ENCODE peak calls at places on chromosomes 3 and 15, in eight cellular contexts. T is spleen; O is breast epithelium; Y is neural progenitor cell; F is CD8-positive, alpha-beta T cell; L is brain microvascular endothelial cell; M is psoas muscle; N is Peyer's patch. K is an unnamed sample.

GRCh38 chr15:58547628-58548307 is 116.0 kb downstream of the LIPC start:
- DNase-seq in Y (no peak), N (peak; percentile 33), O (no peak), F (no peak), T (no peak), L (no peak), M (no peak), K (no peak)

GRCh38 chr3:196528639-196529233 is 13.6 kb upstream of the SMCO1 start:
- DNase-seq in Y (peak; percentile 88), O (no peak), M (peak; percentile 82), F (peak; percentile 82), N (peak; percentile 81), L (peak; percentile 50), T (peak; percentile 95), K (peak; percentile 29)

GRCh38 chr3:71451812-71452211 is 131.7 kb downstream of the FOXP1 start:
- DNase-seq in T (no peak), L (no peak), M (no peak), N (no peak), O (no peak), Y (no peak), F (no peak), K (no peak)

GRCh38 chr3:52536369-52537164 is at the start of gene UQCC5:
- DNase-seq in N (peak; percentile 99), O (peak; percentile 98), Y (peak; percentile 100), L (peak; percentile 97), M (peak; percentile 98), F (peak; percentile 95), T (peak; percentile 99), K (peak; percentile 98)

GRCh38 chr15:62469874-62470688 is 305.0 kb upstream of the C2CD4B start:
- DNase-seq in T (no peak), M (peak; percentile 67), L (peak; percentile 63), N (no peak), O (no peak), F (no peak), Y (no peak), K (no peak)

GRCh38 chr3:49454457-49454856 is 15.6 kb upstream of the DAG1 start:
- DNase-seq in T (no peak), F (no peak), O (no peak), Y (peak; percentile 59), M (no peak), L (no peak), N (no peak), K (no peak)

GRCh38 chr15:99962006-99962561 is 228.8 kb upstream of the LYSMD4 start:
- DNase-seq in T (peak; percentile 35), Y (no peak), F (no peak), L (no peak), N (peak; percentile 34), O (peak; percentile 27), M (no peak), K (no peak)

GRCh38 chr3:82000773-82001172 is 239.3 kb upstream of the GBE1 start:
- DNase-seq in Y (no peak), O (no peak), L (no peak), T (no peak), N (no peak), F (no peak), M (no peak), K (no peak)

GRCh38 chr3:148882288-148882687 is 17.2 kb downstream of the CPA3 start:
- DNase-seq in L (peak; percentile 77), O (no peak), Y (no peak), F (no peak), M (no peak), T (no peak), N (no peak), K (no peak)

GRCh38 chr3:111541391-111541790 is 606 bp upstream of the CD96 start:
- DNase-seq in Y (no peak), L (no peak), O (no peak), M (no peak), T (no peak), N (no peak), F (no peak), K (no peak)
- H3K27ac ChIP-seq in Y (no peak overlapping the region), L (no peak overlapping the region), O (no peak overlapping the region), M (no peak overlapping the region), T (peak overlapping the region; percentile 90), N (peak overlapping the region; percentile 50), F (peak overlapping the region; percentile 86), K (no peak overlapping the region)

GRCh38 chr15:29456255-29456654 is 186.6 kb upstream of the NSMCE3 start:
- DNase-seq in L (no peak), T (no peak), O (no peak), F (no peak), N (no peak), Y (no peak), M (no peak), K (no peak)
- H3K27ac ChIP-seq in L (no peak overlapping the region), T (no peak overlapping the region), O (no peak overlapping the region), F (no peak overlapping the region), N (no peak overlapping the region), Y (no peak overlapping the region), M (no peak overlapping the region), K (no peak overlapping the region)

GRCh38 chr3:101689291-101689690 is 2.8 kb upstream of the RPL24 start:
- DNase-seq in N (no peak), T (no peak), F (no peak), L (no peak), M (no peak), O (no peak), Y (no peak), K (no peak)

GRCh38 chr3:101695779-101696372 is 9.4 kb upstream of the RPL24 start:
- DNase-seq in T (no peak), L (peak; percentile 70), Y (peak; percentile 79), O (no peak), F (peak; percentile 53), N (peak; percentile 65), M (no peak), K (no peak)

GRCh38 chr3:101685870-101686307 is 629 bp downstream of the RPL24 start:
- DNase-seq in L (no peak), T (no peak), N (no peak), F (no peak), M (no peak), O (no peak), Y (no peak), K (no peak)

GRCh38 chr3:101687142-101687931 is 819 bp upstream of the RPL24 start:
- DNase-seq in M (no peak), L (no peak), N (no peak), O (no peak), Y (peak; percentile 7), F (peak; percentile 23), T (peak; percentile 85), K (no peak)

GRCh38 chr3:101690972-101691371 is 4.5 kb upstream of the RPL24 start:
- DNase-seq in M (no peak), Y (no peak), O (no peak), L (no peak), F (no peak), N (no peak), T (no peak), K (no peak)
- H3K27ac ChIP-seq in M (no peak overlapping the region), Y (no peak overlapping the region), O (no peak overlapping the region), L (no peak overlapping the region), F (no peak overlapping the region), N (no peak overlapping the region), T (peak overlapping the region; percentile 71), K (peak overlapping the region; percentile 24)

DNA sequence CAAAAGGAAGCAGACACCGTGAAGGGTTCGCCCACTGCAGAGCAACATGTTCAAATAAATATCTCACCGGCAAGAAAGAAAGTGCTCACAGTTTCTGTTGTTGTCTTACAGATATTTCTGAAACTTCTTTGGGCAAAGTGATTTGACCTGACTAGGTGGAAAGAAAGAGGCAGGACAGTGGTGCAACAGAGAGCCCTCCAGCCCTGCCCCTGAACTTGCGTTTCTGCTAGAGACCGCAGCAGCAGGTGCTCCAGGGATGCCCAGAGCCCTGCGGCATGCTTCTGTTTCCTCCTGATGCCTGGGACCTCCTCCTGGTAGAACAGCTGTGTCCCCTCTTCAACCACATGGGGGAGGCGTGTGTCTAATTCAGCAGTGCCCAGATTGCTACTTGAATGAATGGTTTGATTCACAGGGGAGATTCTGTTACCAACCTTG is 123.4 kb downstream of the ATP10A start:
- DNase-seq in F (peak; percentile 42), O (no peak), Y (peak; percentile 61), T (no peak), N (peak; percentile 60), L (peak; percentile 43), M (no peak), K (no peak)
- H3K27ac ChIP-seq in F (no peak overlapping the region), O (no peak overlapping the region), Y (no peak overlapping the region), T (no peak overlapping the region), N (no peak overlapping the region), L (no peak overlapping the region), M (no peak overlapping the region), K (no peak overlapping the region)

GRCh38 chr3:125001557-125002413 is 54.0 kb downstream of the HEG1 start:
- DNase-seq in M (no peak), T (no peak), O (no peak), N (no peak), Y (no peak), F (no peak), L (no peak), K (no peak)
- H3K27ac ChIP-seq in M (no peak overlapping the region), T (peak overlapping the region; percentile 22), O (no peak overlapping the region), N (peak overlapping the region; percentile 53), Y (peak overlapping the region; percentile 50), F (peak overlapping the region; percentile 30), L (no peak overlapping the region), K (peak overlapping the region; percentile 46)

GRCh38 chr3:42072930-42073329 is 18.2 kb upstream of the TRAK1 start:
- DNase-seq in M (no peak), F (no peak), Y (no peak), O (no peak), T (no peak), N (no peak), L (no peak), K (no peak)
- H3K27ac ChIP-seq in M (peak overlapping the region; percentile 95), F (no peak overlapping the region), Y (no peak overlapping the region), O (peak overlapping the region; percentile 83), T (peak overlapping the region; percentile 83), N (peak overlapping the region; percentile 83), L (no peak overlapping the region), K (peak overlapping the region; percentile 93)

K was measured in caudate nucleus.